ENCODE peak calls at places on chromosomes 16 and 17, in six cellular contexts. One of them, this sample, is unnamed.
A peak's percentile ranks its signal among the peaks of the same experiment; 100 is the strongest.

GRCh38 chr16:22318690-22319358 is 21.6 kb downstream of the POLR3E start:
- DNase-seq in NCI-H1930: no peak
- DNase-seq in hepatic stellate cell: peak; percentile 48
- DNase-seq in kidney tubule cell: peak; percentile 51
- DNase-seq in HuH-7.5: peak; percentile 66
- DNase-seq in memory B cell: peak; percentile 70
- DNase-seq in this sample: peak; percentile 55

GRCh38 chr17:67993153-67993997 is 2.9 kb downstream of the C17orf58 start:
- DNase-seq in kidney tubule cell: peak; percentile 92
- DNase-seq in HuH-7.5: peak; percentile 85
- DNase-seq in NCI-H1930: peak; percentile 77
- DNase-seq in hepatic stellate cell: peak; percentile 81
- DNase-seq in memory B cell: peak; percentile 78
- DNase-seq in this sample: peak; percentile 51

GRCh38 chr17:81018044-81018802 is 16.7 kb upstream of the BAIAP2 start:
- DNase-seq in HuH-7.5: no peak
- DNase-seq in memory B cell: no peak
- DNase-seq in hepatic stellate cell: no peak
- DNase-seq in NCI-H1930: no peak
- DNase-seq in kidney tubule cell: peak; percentile 47
- DNase-seq in this sample: no peak

GRCh38 chr17:9021158-9021984 is at the start of gene NTN1:
- DNase-seq in hepatic stellate cell: no peak
- DNase-seq in NCI-H1930: no peak
- DNase-seq in HuH-7.5: peak; percentile 59
- DNase-seq in kidney tubule cell: peak; percentile 47
- DNase-seq in memory B cell: peak; percentile 67
- DNase-seq in this sample: peak; percentile 31

GRCh38 chr17:27882162-27882840 is 10.9 kb downstream of the LYRM9 start:
- DNase-seq in HuH-7.5: no peak
- DNase-seq in memory B cell: no peak
- DNase-seq in kidney tubule cell: no peak
- DNase-seq in NCI-H1930: no peak
- DNase-seq in hepatic stellate cell: no peak
- DNase-seq in this sample: no peak

GRCh38 chr17:76568771-76569170 is 16.9 kb downstream of the ST6GALNAC2 start:
- DNase-seq in memory B cell: no peak
- DNase-seq in NCI-H1930: no peak
- DNase-seq in HuH-7.5: no peak
- DNase-seq in kidney tubule cell: no peak
- DNase-seq in hepatic stellate cell: no peak
- DNase-seq in this sample: no peak

GRCh38 chr16:68360547-68360946 is 49.7 kb downstream of the PRMT7 start:
- DNase-seq in HuH-7.5: no peak
- DNase-seq in hepatic stellate cell: no peak
- DNase-seq in kidney tubule cell: no peak
- DNase-seq in NCI-H1930: no peak
- DNase-seq in memory B cell: no peak
- DNase-seq in this sample: no peak

GRCh38 chr17:28912938-28913333 is 10.1 kb upstream of the DHRS13 start:
- DNase-seq in hepatic stellate cell: no peak
- DNase-seq in HuH-7.5: no peak
- DNase-seq in memory B cell: no peak
- DNase-seq in kidney tubule cell: no peak
- DNase-seq in NCI-H1930: no peak
- DNase-seq in this sample: no peak

GRCh38 chr16:72995151-72995881 is 52.6 kb downstream of the ZFHX3 start:
- DNase-seq in kidney tubule cell: no peak
- DNase-seq in HuH-7.5: no peak
- DNase-seq in hepatic stellate cell: no peak
- DNase-seq in memory B cell: no peak
- DNase-seq in NCI-H1930: no peak
- DNase-seq in this sample: no peak

GRCh38 chr17:56159764-56160394 is 6.6 kb downstream of the ANKFN1 start:
- DNase-seq in NCI-H1930: no peak
- DNase-seq in HuH-7.5: no peak
- DNase-seq in memory B cell: no peak
- DNase-seq in hepatic stellate cell: no peak
- DNase-seq in kidney tubule cell: no peak
- DNase-seq in this sample: no peak

GRCh38 chr16:11101695-11102522 is 154.1 kb downstream of the SOCS1 start:
- DNase-seq in hepatic stellate cell: no peak
- DNase-seq in kidney tubule cell: no peak
- DNase-seq in NCI-H1930: no peak
- DNase-seq in HuH-7.5: no peak
- DNase-seq in memory B cell: no peak
- DNase-seq in this sample: no peak

GRCh38 chr17:37190493-37190892 is 185.3 kb upstream of the C17orf78 start:
- DNase-seq in memory B cell: no peak
- DNase-seq in hepatic stellate cell: no peak
- DNase-seq in kidney tubule cell: no peak
- DNase-seq in HuH-7.5: no peak
- DNase-seq in NCI-H1930: no peak
- DNase-seq in this sample: no peak

GRCh38 chr16:1413684-1414531 is 596 bp downstream of the UNKL start:
- DNase-seq in HuH-7.5: peak; percentile 81
- DNase-seq in NCI-H1930: peak; percentile 34
- DNase-seq in hepatic stellate cell: peak; percentile 61
- DNase-seq in kidney tubule cell: peak; percentile 56
- DNase-seq in memory B cell: peak; percentile 72
- DNase-seq in this sample: peak; percentile 46

GRCh38 chr17:27389542-27390140 is 66.6 kb upstream of the KSR1 start:
- DNase-seq in HuH-7.5: no peak
- DNase-seq in memory B cell: no peak
- DNase-seq in kidney tubule cell: peak; percentile 13
- DNase-seq in hepatic stellate cell: no peak
- DNase-seq in NCI-H1930: no peak
- DNase-seq in this sample: no peak

GRCh38 chr16:51151435-51151950 is 423 bp upstream of the SALL1 start:
- DNase-seq in hepatic stellate cell: no peak
- DNase-seq in memory B cell: no peak
- DNase-seq in NCI-H1930: peak; percentile 70
- DNase-seq in HuH-7.5: peak; percentile 70
- DNase-seq in kidney tubule cell: peak; percentile 91
- DNase-seq in this sample: no peak